ENCODE peak calls at places on chromosomes 1 and 21, in five cellular contexts. E is activated naive CD8-positive, alpha-beta T cell treated with anti-CD3 and anti-CD28 coated beads, Interleukin-2, amount 50 U/mL, for 24 hours; S is DMS153; W is GM23338; F is T-helper 1 cell. X is an unnamed sample.

GRCh38 chr1:207844374-207844773 is 66.6 kb downstream of the CD34 start:
- DNase-seq in E (no peak), S (no peak), W (no peak), F (no peak), X (no peak)

GRCh38 chr21:40134731-40135492 is 267.7 kb downstream of the PCP4 start:
- DNase-seq in E (no peak), S (no peak), W (no peak), F (no peak), X (no peak)

GRCh38 chr1:5745776-5746610 is 246.2 kb downstream of the NPHP4 start:
- DNase-seq in E (peak), S (peak), W (peak), F (peak), X (no peak)

GRCh38 chr1:56169856-56170255 is 409.5 kb downstream of the PLPP3 start:
- DNase-seq in E (no peak), S (no peak), W (no peak), F (no peak), X (no peak)

GRCh38 chr21:45352621-45353125 is 52.3 kb upstream of the COL18A1 start:
- DNase-seq in E (no peak), S (no peak), W (no peak), F (no peak), X (peak)

GRCh38 chr1:56825436-56825835 is 6.2 kb upstream of the FYB2 start:
- DNase-seq in E (no peak), S (no peak), W (no peak), F (no peak), X (no peak)

GRCh38 chr1:11052839-11053757 is 6.1 kb upstream of the MASP2 start:
- DNase-seq in E (no peak), S (peak), W (peak), F (no peak), X (no peak)

GRCh38 chr1:187241971-187242370 is 413.2 kb downstream of the PLA2G4A start:
- DNase-seq in E (no peak), S (no peak), W (no peak), F (no peak), X (no peak)

GRCh38 chr1:24929091-24929875 is 793 bp downstream of the RUNX3 start:
- DNase-seq in E (peak), S (no peak), W (peak), F (peak), X (no peak)

GRCh38 chr1:87826639-87827345 is 498.1 kb downstream of the LMO4 start:
- DNase-seq in E (peak), S (no peak), W (no peak), F (no peak), X (peak)

X was measured in Right ventricle myocardium inferior.